ENCODE peak calls at places on chromosomes 16 and 17, in six cellular contexts. I, A, U, B, N and Z are unnamed samples. For H3K4me1 and H3K9me3, the result is how much of the 10 kb centered on the place peaks cover.

GRCh38 chr17:10624966-10625365 is 32.1 kb downstream of the MYH3 start:
- DNase-seq in B (no peak), N (no peak), U (no peak), I (no peak), A (no peak), Z (no peak)

GRCh38 chr16:79047337-79047736 is 553.2 kb downstream of the MAF start:
- DNase-seq in B (no peak), I (no peak), U (no peak), A (no peak), N (no peak), Z (no peak)

GRCh38 chr17:50469005-50469605 is 425 bp upstream of the CHAD start:
- DNase-seq in U (no peak), I (peak), N (peak), B (no peak), A (no peak), Z (no peak)

GRCh38 chr16:67528222-67528869 is at the start of gene RIPOR1:
- DNase-seq in N (peak), A (no peak), U (no peak), B (no peak), I (peak), Z (peak)

GRCh38 chr17:27596106-27596505 is 34.9 kb upstream of the LGALS9 start:
- DNase-seq in I (no peak), B (no peak), A (no peak), U (no peak), N (no peak), Z (no peak)

GRCh38 chr17:79919862-79920720 is 80.9 kb upstream of the CBX4 start:
- DNase-seq in I (no peak), U (no peak), B (no peak), N (no peak), A (no peak), Z (no peak)

GRCh38 chr16:67215690-67216089 is 11.2 kb upstream of the TMEM208 start:
- DNase-seq in I (no peak), N (no peak), A (no peak), U (no peak), B (no peak), Z (no peak)

GRCh38 chr17:66431910-66432309 is 129.5 kb downstream of the PRKCA start:
- DNase-seq in U (no peak), I (no peak), A (no peak), B (no peak), N (no peak), Z (no peak)

GRCh38 chr17:30549864-30550511 is 72.8 kb downstream of the GOSR1 start:
- DNase-seq in B (no peak), A (no peak), U (no peak), I (no peak), N (no peak), Z (no peak)

DNA sequence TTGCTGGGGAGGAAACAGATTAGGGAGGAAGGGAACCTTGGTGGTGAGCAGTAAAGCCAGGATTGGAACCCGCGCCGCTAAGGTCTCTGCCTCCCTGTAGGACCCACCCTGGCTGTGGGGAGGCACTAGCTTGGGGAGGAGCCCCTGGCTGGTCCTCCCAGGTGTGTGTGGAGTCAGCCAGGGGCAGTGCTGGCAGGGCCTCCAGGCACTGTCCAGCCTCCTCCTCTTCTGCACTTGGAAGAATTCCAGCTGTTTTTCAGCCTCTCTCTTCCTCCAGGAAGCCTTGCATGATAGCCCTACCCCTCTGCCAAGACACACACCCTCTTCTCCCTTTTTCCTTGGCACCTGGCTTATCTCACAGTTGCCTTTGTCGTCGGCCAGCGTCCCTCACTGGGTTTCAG is 34.8 kb downstream of the TMEM235 start:
- DNase-seq in N (no peak), I (peak), A (no peak), U (no peak), B (no peak), Z (no peak)
- H3K4me1 ChIP-seq in N (under half), I (under half), A (under half), U (under half), B (under half), Z (under half)

GRCh38 chr16:35344012-35344762 is 1884.8 kb downstream of the TP53TG3F start:
- DNase-seq in B (no peak), A (no peak), N (no peak), I (no peak), U (no peak), Z (no peak)

GRCh38 chr16:35342012-35342411 is 1882.6 kb downstream of the TP53TG3F start:
- DNase-seq in N (no peak), B (no peak), A (no peak), I (no peak), U (no peak), Z (no peak)

DNA sequence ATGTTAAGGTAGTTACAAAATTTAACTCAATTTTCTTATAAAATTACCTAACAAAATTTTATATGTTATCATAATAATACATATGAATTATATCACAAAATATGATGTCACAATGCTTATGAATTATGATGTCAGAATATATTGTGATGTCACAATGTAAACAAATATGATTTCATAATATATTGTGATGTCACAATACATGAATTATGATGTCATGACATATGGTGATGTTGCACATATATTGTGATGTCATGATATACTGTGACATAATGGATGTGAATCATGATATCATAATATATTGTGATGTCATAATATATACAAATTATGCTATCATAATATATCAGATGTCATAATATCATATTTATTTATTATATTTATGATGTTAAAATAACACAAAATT is 1879.9 kb downstream of the TP53TG3F start:
- DNase-seq in A (no peak), B (no peak), N (no peak), I (no peak), U (no peak), Z (no peak)
- H3K9me3 ChIP-seq in A (under half), B (under half), N (under half), I (under half), U (under half), Z (under half)

DNA sequence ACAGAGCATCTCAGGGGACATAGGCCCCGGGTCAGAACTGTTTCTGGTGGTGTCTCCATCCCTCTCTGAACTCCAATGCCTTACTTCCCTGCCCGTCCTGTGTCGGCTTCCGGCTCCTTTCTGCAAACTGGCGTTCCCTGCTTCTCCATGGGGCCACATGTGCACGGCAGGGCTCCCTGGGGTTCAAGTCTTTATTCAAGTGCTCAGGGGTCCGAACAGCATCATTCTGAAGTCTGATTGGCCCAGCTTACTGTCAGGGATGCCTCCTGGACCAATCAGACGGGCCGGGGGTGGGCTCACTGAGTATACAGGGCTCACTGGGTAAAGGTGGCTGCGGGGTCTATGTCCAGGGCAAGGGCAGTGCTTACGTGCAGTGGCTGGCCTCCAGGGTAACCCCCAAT is 17.1 kb downstream of the C16orf82 start:
- DNase-seq in N (peak), B (no peak), I (no peak), A (no peak), U (no peak), Z (no peak)
- H3K4me3 ChIP-seq in N (no peak), B (no peak), I (no peak), A (no peak), U (no peak), Z (no peak)

GRCh38 chr17:2085648-2085949 is 30.7 kb downstream of the HIC1 start:
- DNase-seq in B (no peak), N (no peak), A (no peak), I (peak), U (no peak), Z (no peak)

GRCh38 chr17:2083613-2084128 is 28.8 kb downstream of the HIC1 start:
- DNase-seq in N (no peak), U (no peak), I (no peak), B (no peak), A (peak), Z (no peak)

GRCh38 chr17:2084129-2084765 is 29.3 kb downstream of the HIC1 start:
- DNase-seq in I (peak), B (peak), U (no peak), A (no peak), N (no peak), Z (no peak)

GRCh38 chr17:2086306-2086705 is 31.4 kb downstream of the HIC1 start:
- DNase-seq in A (no peak), B (no peak), I (no peak), U (no peak), N (no peak), Z (no peak)

DNA sequence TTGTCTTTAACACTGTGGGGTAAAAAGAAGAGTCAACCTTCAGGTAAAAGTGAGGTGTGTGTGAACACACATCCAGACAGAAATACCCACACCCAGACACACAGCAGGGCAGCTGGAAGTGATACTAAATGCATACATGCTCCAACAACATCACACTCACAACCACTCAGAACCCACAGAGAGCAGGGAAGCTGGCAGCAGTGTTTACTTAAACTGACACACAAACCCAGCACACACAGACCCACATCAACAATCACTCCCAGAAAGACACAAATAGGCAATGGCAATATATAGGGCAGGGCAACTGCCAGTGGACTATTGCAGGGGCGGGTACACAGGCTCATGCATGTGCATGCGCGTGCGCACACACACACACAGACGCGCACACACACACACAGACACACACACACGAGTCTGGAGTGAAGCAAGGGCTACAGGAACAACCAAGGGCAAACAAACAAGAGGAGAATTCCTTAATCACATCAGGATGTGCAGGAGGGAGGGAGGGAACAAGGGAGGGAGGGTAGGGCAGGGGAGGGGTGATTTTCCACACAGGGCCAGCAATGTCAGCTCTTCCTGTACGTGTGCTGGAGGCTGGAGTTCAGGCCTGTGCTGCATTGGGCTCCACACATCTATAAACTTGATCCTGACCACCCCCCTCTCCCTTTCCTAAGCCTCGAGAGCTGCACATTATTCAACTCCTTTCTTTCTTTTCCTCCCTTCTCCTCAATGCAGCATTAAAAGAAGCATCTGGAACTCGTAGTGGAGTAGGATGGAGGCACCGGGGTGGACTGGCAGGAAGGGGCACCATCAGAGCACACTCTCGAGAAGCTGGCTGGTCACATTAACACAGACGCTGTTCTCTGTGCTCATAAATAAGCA is 30.1 kb downstream of the HIC1 start:
- DNase-seq in B (peak), U (no peak), I (peak), N (no peak), A (no peak), Z (no peak)
- H3K4me1 ChIP-seq in B (half or more), U (under half), I (under half), N (under half), A (under half), Z (under half)

GRCh38 chr17:22514315-22514714 is 822.0 kb downstream of the KCNJ18 start:
- DNase-seq in I (no peak), N (no peak), B (no peak), U (no peak), A (no peak), Z (no peak)
- H3K9me3 ChIP-seq in I (under half), N (under half), B (under half), U (under half), A (under half), Z (under half)

GRCh38 chr17:6072611-6073010 is 2.4 kb downstream of the WSCD1 start:
- DNase-seq in A (no peak), U (no peak), I (no peak), B (no peak), N (no peak), Z (no peak)
- H3K4me3 ChIP-seq in A (no peak), U (no peak), I (no peak), B (no peak), N (no peak), Z (no peak)